ENCODE peak calls at places on chromosomes 2 and 18, in eight cellular contexts. E, X, V, G, N, L, O and Z are unnamed samples.

GRCh38 chr18:54033087-54033486 is 191.4 kb downstream of the MBD2 start:
- DNase-seq in E (no peak), X (no peak), V (no peak), G (no peak), N (no peak), L (no peak), O (no peak), Z (no peak)

GRCh38 chr2:42042956-42043355 is 4.9 kb upstream of the PKDCC start:
- DNase-seq in E (no peak), X (no peak), V (no peak), G (no peak), N (no peak), L (no peak), O (no peak), Z (no peak)

GRCh38 chr2:237291138-237291792 is 122.7 kb downstream of the COL6A3 start:
- DNase-seq in E (peak), X (peak), V (peak), G (peak), N (peak), L (peak), O (peak), Z (peak)

GRCh38 chr2:239269959-239270358 is 130.9 kb downstream of the HDAC4 start:
- DNase-seq in E (no peak), X (peak), V (no peak), G (no peak), N (no peak), L (no peak), O (no peak), Z (no peak)

GRCh38 chr2:239625106-239625845 is 224.5 kb upstream of the HDAC4 start:
- DNase-seq in E (no peak), X (no peak), V (no peak), G (no peak), N (no peak), L (no peak), O (no peak), Z (no peak)

GRCh38 chr2:160889439-160889838 is 270.8 kb upstream of the TANK start:
- DNase-seq in E (no peak), X (no peak), V (no peak), G (no peak), N (no peak), L (no peak), O (no peak), Z (no peak)

GRCh38 chr2:27428213-27428977 is at the start of gene NRBP1:
- DNase-seq in E (peak), X (peak), V (peak), G (peak), N (peak), L (peak), O (peak), Z (peak)

GRCh38 chr2:26043862-26044736 is 10.2 kb downstream of the RAB10 start:
- DNase-seq in E (no peak), X (peak), V (no peak), G (peak), N (peak), L (peak), O (no peak), Z (peak)

GRCh38 chr2:158776236-158776635 is 18.9 kb upstream of the DAPL1 start:
- DNase-seq in E (no peak), X (no peak), V (no peak), G (no peak), N (no peak), L (no peak), O (no peak), Z (no peak)

GRCh38 chr18:43034683-43035500 is 80.6 kb downstream of the RIT2 start:
- DNase-seq in E (no peak), X (no peak), V (no peak), G (no peak), N (no peak), L (peak), O (no peak), Z (no peak)

GRCh38 chr18:68837665-68838390 is 39.9 kb downstream of the CCDC102B start:
- DNase-seq in E (no peak), X (no peak), V (no peak), G (peak), N (peak), L (no peak), O (peak), Z (no peak)

GRCh38 chr2:5798083-5798482 is 105.9 kb downstream of the SOX11 start:
- DNase-seq in E (no peak), X (no peak), V (no peak), G (no peak), N (peak), L (no peak), O (no peak), Z (peak)

GRCh38 chr2:67445652-67446268 is 48.6 kb downstream of the ETAA1 start:
- DNase-seq in E (no peak), X (no peak), V (no peak), G (no peak), N (no peak), L (no peak), O (no peak), Z (no peak)

GRCh38 chr18:57469884-57470283 is 34.7 kb downstream of the ONECUT2 start:
- DNase-seq in E (no peak), X (no peak), V (no peak), G (no peak), N (no peak), L (no peak), O (no peak), Z (no peak)

GRCh38 chr2:127015106-127015910 is 91.6 kb downstream of the BIN1 start:
- DNase-seq in E (no peak), X (no peak), V (no peak), G (peak), N (no peak), L (no peak), O (no peak), Z (no peak)

GRCh38 chr2:219109468-219109867 is 48.7 kb upstream of the IHH start:
- DNase-seq in E (peak), X (no peak), V (peak), G (no peak), N (no peak), L (no peak), O (no peak), Z (no peak)

GRCh38 chr2:131590366-131590765 is 62.7 kb downstream of the CCDC74A start:
- DNase-seq in E (no peak), X (no peak), V (no peak), G (no peak), N (no peak), L (no peak), O (no peak), Z (no peak)

GRCh38 chr2:189265696-189266320 is 86.2 kb upstream of the COL5A2 start:
- DNase-seq in E (no peak), X (no peak), V (no peak), G (peak), N (no peak), L (no peak), O (no peak), Z (no peak)

GRCh38 chr2:182587831-182588230 is 128.2 kb upstream of the DNAJC10 start:
- DNase-seq in E (no peak), X (no peak), V (no peak), G (peak), N (peak), L (no peak), O (peak), Z (peak)

GRCh38 chr18:44708451-44709083 is 27.9 kb downstream of the SETBP1 start:
- DNase-seq in E (no peak), X (no peak), V (no peak), G (peak), N (no peak), L (no peak), O (peak), Z (peak)

GRCh38 chr2:219737270-219737691 is 109.9 kb downstream of the SLC4A3 start:
- DNase-seq in E (no peak), X (no peak), V (no peak), G (peak), N (no peak), L (no peak), O (peak), Z (no peak)

GRCh38 chr18:76835380-76835779 is 13.0 kb downstream of the ZNF236 start:
- DNase-seq in E (no peak), X (no peak), V (no peak), G (no peak), N (no peak), L (no peak), O (no peak), Z (no peak)

GRCh38 chr2:161136696-161137324 is 23.4 kb upstream of the TANK start:
- DNase-seq in E (no peak), X (no peak), V (peak), G (peak), N (peak), L (peak), O (peak), Z (no peak)

GRCh38 chr2:184906709-184907108 is 308.4 kb downstream of the ZNF804A start:
- DNase-seq in E (no peak), X (no peak), V (no peak), G (no peak), N (no peak), L (no peak), O (no peak), Z (no peak)

GRCh38 chr2:236608308-236608564 is 38.6 kb downstream of the ACKR3 start:
- DNase-seq in E (no peak), X (no peak), V (no peak), G (no peak), N (peak), L (no peak), O (peak), Z (no peak)

GRCh38 chr18:6729247-6730091 is at the start of gene ARHGAP28:
- DNase-seq in E (no peak), X (peak), V (no peak), G (peak), N (peak), L (peak), O (peak), Z (peak)

GRCh38 chr2:21779786-21780185 is 656.0 kb downstream of the TDRD15 start:
- DNase-seq in E (no peak), X (no peak), V (no peak), G (no peak), N (no peak), L (no peak), O (no peak), Z (no peak)

GRCh38 chr2:96142217-96143113 is 2.8 kb downstream of the DUSP2 start:
- DNase-seq in E (peak), X (no peak), V (peak), G (no peak), N (no peak), L (no peak), O (no peak), Z (no peak)

GRCh38 chr2:113156278-113157107 is 17.3 kb upstream of the PSD4 start:
- DNase-seq in E (no peak), X (peak), V (no peak), G (no peak), N (no peak), L (peak), O (no peak), Z (no peak)

GRCh38 chr2:54483426-54483825 is 27.3 kb downstream of the SPTBN1 start:
- DNase-seq in E (no peak), X (no peak), V (no peak), G (peak), N (peak), L (no peak), O (peak), Z (no peak)

GRCh38 chr2:159817278-159817677 is 19.3 kb upstream of the CD302 start:
- DNase-seq in E (no peak), X (no peak), V (no peak), G (no peak), N (no peak), L (no peak), O (no peak), Z (no peak)

GRCh38 chr2:200860092-200860795 is 4.2 kb downstream of the CLK1 start:
- DNase-seq in E (no peak), X (peak), V (no peak), G (peak), N (peak), L (no peak), O (peak), Z (peak)

GRCh38 chr2:65370387-65371093 is 61.9 kb downstream of the SPRED2 start:
- DNase-seq in E (no peak), X (no peak), V (no peak), G (peak), N (peak), L (no peak), O (peak), Z (peak)

GRCh38 chr2:69223759-69224494 is 163.1 kb downstream of the GFPT1 start:
- DNase-seq in E (no peak), X (no peak), V (no peak), G (no peak), N (no peak), L (no peak), O (no peak), Z (no peak)

GRCh38 chr18:62877448-62878221 is 162.3 kb downstream of the PHLPP1 start:
- DNase-seq in E (no peak), X (no peak), V (no peak), G (peak), N (peak), L (no peak), O (peak), Z (no peak)

GRCh38 chr2:71102981-71103681 is 26.9 kb downstream of the MCEE start:
- DNase-seq in E (no peak), X (no peak), V (no peak), G (no peak), N (no peak), L (no peak), O (no peak), Z (no peak)

GRCh38 chr2:188601927-188602326 is 310.3 kb downstream of the GULP1 start:
- DNase-seq in E (no peak), X (no peak), V (no peak), G (no peak), N (peak), L (no peak), O (no peak), Z (peak)

GRCh38 chr2:27185331-27186026 is 26.4 kb upstream of the ATRAID start:
- DNase-seq in E (no peak), X (peak), V (no peak), G (peak), N (peak), L (no peak), O (peak), Z (peak)